ENCODE peak calls at places on chromosomes 7 and 10, in eight cellular contexts. X is lung; T is GM13977; U is AG10803; I is GM23338; K is MCF 10A; F is CD8-positive, alpha-beta T cell; E is astrocyte of the cerebellum. V is an unnamed sample.

GRCh38 chr7:95476904-95477594 is 8.7 kb upstream of the ASB4 start:
- DNase-seq in X (peak; percentile 67), T (peak; percentile 21), U (peak; percentile 70), I (peak; percentile 86), K (peak; percentile 79), F (peak; percentile 58), E (peak; percentile 72), V (peak; percentile 27)

GRCh38 chr7:52311886-52312285 is 723.5 kb upstream of the POM121L12 start:
- DNase-seq in X (no peak), T (no peak), U (no peak), I (no peak), K (no peak), F (no peak), E (no peak), V (no peak)

GRCh38 chr7:36820527-36821170 is 96.4 kb upstream of the AOAH start:
- DNase-seq in X (no peak), T (no peak), U (peak; percentile 50), I (no peak), K (peak; percentile 77), F (no peak), E (no peak), V (no peak)

GRCh38 chr7:4205828-4206227 is 476.3 kb upstream of the FOXK1 start:
- DNase-seq in X (no peak), T (no peak), U (no peak), I (no peak), K (no peak), F (no peak), E (no peak), V (no peak)

GRCh38 chr10:44913312-44914079 is 2.4 kb downstream of the TMEM72 start:
- DNase-seq in X (no peak), T (no peak), U (no peak), I (no peak), K (no peak), F (peak; percentile 66), E (no peak), V (no peak)

GRCh38 chr10:52279546-52279945 is 34.5 kb upstream of the DKK1 start:
- DNase-seq in X (no peak), T (no peak), U (no peak), I (no peak), K (no peak), F (no peak), E (no peak), V (no peak)

GRCh38 chr10:132485391-132485790 is 52.2 kb upstream of the INPP5A start:
- DNase-seq in X (no peak), T (no peak), U (no peak), I (no peak), K (no peak), F (no peak), E (no peak), V (no peak)

GRCh38 chr7:16264436-16265183 is 156.7 kb downstream of the CRPPA start:
- DNase-seq in X (no peak), T (no peak), U (no peak), I (no peak), K (no peak), F (no peak), E (no peak), V (no peak)

GRCh38 chr10:79387466-79387973 is 40.3 kb downstream of the PPIF start:
- DNase-seq in X (no peak), T (no peak), U (no peak), I (no peak), K (no peak), F (peak; percentile 41), E (no peak), V (no peak)

GRCh38 chr10:90435296-90435695 is 422.5 kb downstream of the HTR7 start:
- DNase-seq in X (no peak), T (no peak), U (no peak), I (no peak), K (no peak), F (no peak), E (no peak), V (no peak)

GRCh38 chr10:125531470-125531869 is 151.5 kb downstream of the TEX36 start:
- DNase-seq in X (no peak), T (no peak), U (no peak), I (peak; percentile 58), K (no peak), F (no peak), E (no peak), V (no peak)

GRCh38 chr10:24513155-24513554 is 210.5 kb downstream of the ARHGAP21 start:
- DNase-seq in X (no peak), T (no peak), U (peak; percentile 44), I (peak; percentile 73), K (peak; percentile 42), F (no peak), E (peak; percentile 26), V (no peak)

GRCh38 chr7:12504144-12504543 is 66.4 kb upstream of the SCIN start:
- DNase-seq in X (no peak), T (no peak), U (no peak), I (no peak), K (no peak), F (no peak), E (no peak), V (no peak)

GRCh38 chr10:24453404-24453830 is 244.5 kb downstream of the KIAA1217 start:
- DNase-seq in X (no peak), T (no peak), U (peak; percentile 87), I (no peak), K (no peak), F (no peak), E (no peak), V (no peak)

GRCh38 chr7:36969376-36969775 is 245.1 kb upstream of the AOAH start:
- DNase-seq in X (no peak), T (no peak), U (no peak), I (no peak), K (no peak), F (peak; percentile 53), E (no peak), V (peak; percentile 30)

GRCh38 chr10:111481271-111482073 is 404.6 kb downstream of the ADRA2A start:
- DNase-seq in X (no peak), T (no peak), U (peak; percentile 25), I (no peak), K (peak; percentile 92), F (no peak), E (no peak), V (no peak)

GRCh38 chr10:117391436-117392205 is 16.4 kb upstream of the PDZD8 start:
- DNase-seq in X (peak; percentile 32), T (no peak), U (peak; percentile 79), I (no peak), K (no peak), F (no peak), E (peak; percentile 40), V (no peak)

GRCh38 chr7:75850222-75850621 is 28.6 kb upstream of the RHBDD2 start:
- DNase-seq in X (no peak), T (no peak), U (no peak), I (no peak), K (no peak), F (no peak), E (no peak), V (no peak)

GRCh38 chr7:80145780-80146422 is 11.3 kb downstream of the GNAI1 start:
- DNase-seq in X (no peak), T (no peak), U (peak; percentile 91), I (no peak), K (peak; percentile 43), F (no peak), E (peak; percentile 72), V (no peak)

GRCh38 chr7:112205348-112206237 is 606 bp downstream of the DOCK4 start:
- DNase-seq in X (peak; percentile 60), T (peak; percentile 50), U (peak; percentile 67), I (peak; percentile 85), K (peak; percentile 49), F (peak; percentile 65), E (no peak), V (peak; percentile 31)

GRCh38 chr10:24091294-24091693 is 117.6 kb upstream of the KIAA1217 start:
- DNase-seq in X (no peak), T (no peak), U (no peak), I (no peak), K (no peak), F (no peak), E (no peak), V (no peak)

GRCh38 chr7:51085034-51085692 is 231.4 kb downstream of the COBL start:
- DNase-seq in X (no peak), T (no peak), U (no peak), I (no peak), K (no peak), F (no peak), E (no peak), V (no peak)

GRCh38 chr7:148701414-148701813 is 2.7 kb downstream of the CUL1 start:
- DNase-seq in X (no peak), T (no peak), U (peak; percentile 27), I (peak; percentile 36), K (peak; percentile 43), F (no peak), E (no peak), V (no peak)

GRCh38 chr10:33066558-33067236 is 108.7 kb upstream of the ITGB1 start:
- DNase-seq in X (no peak), T (no peak), U (peak; percentile 84), I (peak; percentile 48), K (peak; percentile 51), F (no peak), E (no peak), V (no peak)
- TF ChIP-seq CTCF in X (no peak), T (no peak), U (peak; percentile 21), I (peak; percentile 78), K (no peak), F (no peak), E (no peak), V (no peak)

GRCh38 chr7:156544199-156544598 is 96.4 kb upstream of the RNF32 start:
- DNase-seq in X (no peak), T (no peak), U (no peak), I (no peak), K (no peak), F (no peak), E (no peak), V (no peak)
- TF ChIP-seq CTCF in X (no peak), T (no peak), U (no peak), I (peak; percentile 20), K (no peak), F (no peak), E (no peak), V (no peak)

GRCh38 chr10:102393411-102394078 is 2.0 kb upstream of the NFKB2 start:
- DNase-seq in X (no peak), T (no peak), U (no peak), I (peak; percentile 93), K (no peak), F (no peak), E (no peak), V (no peak)
- TF ChIP-seq CTCF in X (no peak), T (peak; percentile 88), U (no peak), I (no peak), K (peak; percentile 85), F (peak; percentile 98), E (peak; percentile 92), V (peak; percentile 89)

DNA sequence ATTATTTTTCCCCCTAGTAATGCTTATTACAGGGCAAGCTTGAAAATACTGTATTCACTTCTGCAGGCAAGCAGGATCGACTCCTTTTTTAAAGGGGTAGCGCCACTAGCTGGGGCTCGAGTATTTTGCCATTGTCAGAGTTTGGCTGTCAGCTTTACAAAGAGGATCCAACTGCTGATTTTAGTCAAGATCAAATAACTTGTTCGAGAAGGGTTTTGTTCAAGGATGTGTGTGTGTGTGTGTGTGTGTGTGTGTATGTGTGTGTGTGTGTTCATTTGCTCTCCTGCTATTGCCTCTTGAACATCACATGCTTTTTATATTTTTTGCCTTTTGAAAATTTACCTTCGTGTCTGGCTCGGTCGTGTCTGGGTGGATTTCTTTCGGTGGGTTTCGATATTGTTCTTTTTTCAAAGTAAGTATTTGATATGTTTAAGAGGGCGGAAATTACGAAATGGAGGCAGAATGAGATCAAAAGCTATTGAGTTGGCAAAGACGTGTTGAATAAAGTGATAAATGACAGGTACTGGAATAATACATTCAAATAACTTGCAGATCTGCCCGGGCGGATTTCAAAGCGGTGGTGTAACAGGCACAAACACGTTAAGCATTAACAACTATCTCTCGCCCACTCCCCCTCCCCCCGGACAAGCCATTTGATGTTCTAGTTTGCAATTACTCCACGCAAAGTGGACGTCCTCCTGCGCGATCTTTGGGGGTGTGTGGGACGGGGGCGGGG is 1.1 kb downstream of the ARID5B start:
- DNase-seq in X (peak; percentile 40), T (peak; percentile 55), U (peak; percentile 59), I (peak; percentile 64), K (peak; percentile 77), F (peak; percentile 73), E (no peak), V (peak; percentile 39)
- TF ChIP-seq CTCF in X (no peak), T (peak; percentile 50), U (peak; percentile 47), I (peak; percentile 39), K (no peak), F (no peak), E (peak; percentile 22), V (no peak)